ENCODE peak calls at places on chromosomes 5 and 9, in five cellular contexts. T, D, X, U and E are unnamed samples.

GRCh38 chr5:80246995-80247729 is 8.7 kb downstream of the SERINC5 start:
- DNase-seq in T (peak; percentile 57), D (no peak), X (no peak), U (no peak), E (peak; percentile 66)

GRCh38 chr9:104911029-104911607 is 16.8 kb downstream of the ABCA1 start:
- DNase-seq in T (peak; percentile 22), D (peak; percentile 41), X (no peak), U (no peak), E (no peak)

GRCh38 chr5:83340511-83340918 is 131.0 kb upstream of the VCAN start:
- DNase-seq in T (no peak), D (no peak), X (no peak), U (no peak), E (no peak)

GRCh38 chr5:146027746-146028145 is 77.6 kb downstream of the PLAC8L1 start:
- DNase-seq in T (no peak), D (no peak), X (no peak), U (no peak), E (no peak)

GRCh38 chr5:145984072-145984471 is 47.7 kb downstream of the SH3RF2 start:
- DNase-seq in T (no peak), D (no peak), X (no peak), U (no peak), E (no peak)

GRCh38 chr5:117667105-117667504 is 1092.5 kb upstream of the SEMA6A start:
- DNase-seq in T (no peak), D (no peak), X (no peak), U (no peak), E (no peak)

GRCh38 chr9:104941597-104941996 is 13.6 kb upstream of the ABCA1 start:
- DNase-seq in T (no peak), D (no peak), X (no peak), U (no peak), E (no peak)

GRCh38 chr5:51484326-51484725 is 101.1 kb downstream of the ISL1 start:
- DNase-seq in T (peak; percentile 44), D (no peak), X (no peak), U (no peak), E (no peak)

GRCh38 chr9:6644346-6645152 is 980 bp downstream of the GLDC start:
- DNase-seq in T (no peak), D (no peak), X (no peak), U (no peak), E (no peak)
- H3K27ac ChIP-seq in T (no peak overlapping the region), D (no peak overlapping the region), X (no peak overlapping the region), U (no peak overlapping the region), E (no peak overlapping the region)

GRCh38 chr9:79256691-79257213 is 315.0 kb upstream of the TLE4 start:
- DNase-seq in T (no peak), D (no peak), X (no peak), U (no peak), E (peak; percentile 97)

GRCh38 chr9:79257215-79257614 is 314.6 kb upstream of the TLE4 start:
- DNase-seq in T (no peak), D (no peak), X (no peak), U (no peak), E (peak; percentile 66)

GRCh38 chr9:79255681-79256080 is 316.1 kb upstream of the TLE4 start:
- DNase-seq in T (no peak), D (no peak), X (no peak), U (no peak), E (peak; percentile 42)

GRCh38 chr9:79254900-79255651 is 316.7 kb upstream of the TLE4 start:
- DNase-seq in T (no peak), D (no peak), X (no peak), U (no peak), E (peak; percentile 92)

DNA sequence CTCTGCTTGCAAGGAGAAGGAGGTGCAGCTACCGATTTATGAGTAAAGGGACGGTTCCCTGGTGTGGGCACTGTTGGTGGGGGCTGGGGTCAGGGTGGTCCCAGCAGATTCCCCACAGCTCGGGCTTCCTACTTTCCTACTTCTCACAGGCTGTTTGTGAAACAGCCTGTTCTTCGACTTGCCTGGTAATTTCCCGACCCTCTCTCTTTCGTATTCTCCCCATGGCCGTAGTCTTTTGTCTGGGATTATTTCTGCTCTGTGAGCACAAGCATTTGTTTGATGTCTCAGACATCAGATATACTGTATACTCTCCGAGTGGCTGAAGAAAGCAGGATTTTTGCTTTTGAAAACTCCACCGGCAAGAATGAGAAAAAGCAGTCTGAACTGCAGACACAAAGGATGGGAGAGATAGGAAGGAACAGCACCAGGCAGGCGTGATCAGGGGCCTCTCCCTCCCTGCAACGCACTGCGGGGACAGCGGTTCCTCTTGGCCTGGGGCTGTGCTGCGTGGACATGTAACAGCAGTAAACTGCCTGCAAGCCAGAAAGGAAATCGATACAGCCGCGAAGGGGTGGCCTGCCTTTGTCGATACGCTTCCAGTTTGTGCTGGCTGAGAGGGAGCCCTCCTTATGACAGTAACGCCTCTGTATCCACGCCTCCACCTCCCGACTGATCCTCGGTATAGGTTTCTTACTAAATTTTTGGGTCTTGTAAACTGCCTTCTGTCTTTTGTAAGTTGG is 313.9 kb upstream of the TLE4 start:
- DNase-seq in T (no peak), D (no peak), X (no peak), U (no peak), E (peak; percentile 48)
- H3K4me3 ChIP-seq in T (no peak overlapping the region), D (no peak overlapping the region), X (no peak overlapping the region), U (no peak overlapping the region), E (peak overlapping the region; percentile 44)

GRCh38 chr9:68951879-68952659 is 61.8 kb downstream of the PRKACG start:
- DNase-seq in T (no peak), D (peak; percentile 24), X (no peak), U (no peak), E (no peak)
- H3K9me3 ChIP-seq in T (no peaks in the 10 kb centered on the region), D (no peaks in the 10 kb centered on the region), X (no peaks in the 10 kb centered on the region), U (no peaks in the 10 kb centered on the region), E (no peaks in the 10 kb centered on the region)

GRCh38 chr9:121721770-121722169 is 70.3 kb downstream of the DAB2IP start:
- DNase-seq in T (no peak), D (no peak), X (no peak), U (peak; percentile 58), E (peak; percentile 54)

GRCh38 chr9:121718063-121718462 is 66.6 kb downstream of the DAB2IP start:
- DNase-seq in T (no peak), D (no peak), X (no peak), U (peak; percentile 60), E (no peak)

GRCh38 chr9:121718501-121718900 is 67.1 kb downstream of the DAB2IP start:
- DNase-seq in T (no peak), D (no peak), X (no peak), U (no peak), E (no peak)

GRCh38 chr9:121720992-121721350 is 69.5 kb downstream of the DAB2IP start:
- DNase-seq in T (no peak), D (peak; percentile 43), X (no peak), U (no peak), E (no peak)

GRCh38 chr9:121720311-121720991 is 69.0 kb downstream of the DAB2IP start:
- DNase-seq in T (no peak), D (no peak), X (no peak), U (no peak), E (peak; percentile 59)
- H3K27ac ChIP-seq in T (no peak overlapping the region), D (no peak overlapping the region), X (no peak overlapping the region), U (peak overlapping the region; percentile 39), E (no peak overlapping the region)

GRCh38 chr9:130320697-130321080 is 55.1 kb downstream of the HMCN2 start:
- DNase-seq in T (no peak), D (no peak), X (no peak), U (peak; percentile 42), E (peak; percentile 54)
- H3K4me3 ChIP-seq in T (no peak overlapping the region), D (no peak overlapping the region), X (no peak overlapping the region), U (no peak overlapping the region), E (no peak overlapping the region)